ENCODE peak calls at places on chromosome 14, in seven cellular contexts. P is activated T-cell treated with anti-CD3 and anti-CD28 coated beads for 1 hour, D is transverse colon, I is EH, T is sciatic nerve, Q is kidney glomerular epithelial cell, A is dermis microvascular lymphatic vessel endothelial cell. W is an unnamed sample.

GRCh38 chr14:95540236-95540635 is 5.4 kb downstream of the GLRX5 start:
- DNase-seq in A (no peak), Q (no peak), P (no peak), D (no peak), I (no peak), T (no peak), W (no peak)

GRCh38 chr14:105999361-106000028 is 473.1 kb downstream of the TMEM121 start:
- DNase-seq in Q (no peak), P (no peak), D (peak), T (peak), I (no peak), A (peak), W (peak)

GRCh38 chr14:103014466-103015319 is 42.7 kb downstream of the CDC42BPB start:
- DNase-seq in I (peak), A (peak), P (no peak), D (no peak), T (peak), Q (no peak), W (peak)

GRCh38 chr14:23076785-23077408 is 18.0 kb downstream of the ACIN1 start:
- DNase-seq in A (peak), T (no peak), I (peak), Q (no peak), D (no peak), P (no peak), W (peak)

GRCh38 chr14:77128414-77128891 is 13.1 kb downstream of the ZDHHC22 start:
- DNase-seq in A (no peak), T (no peak), D (no peak), Q (peak), P (no peak), I (no peak), W (peak)

GRCh38 chr14:50395448-50395847 is 1.2 kb downstream of the CDKL1 start:
- DNase-seq in I (peak), D (peak), A (no peak), Q (no peak), P (no peak), T (no peak), W (peak)

GRCh38 chr14:44370727-44371126 is 136.4 kb downstream of the FSCB start:
- DNase-seq in Q (no peak), I (no peak), D (no peak), P (no peak), A (no peak), T (no peak), W (no peak)

GRCh38 chr14:83467811-83468210 is 1934.2 kb upstream of the SEL1L start:
- DNase-seq in T (no peak), P (no peak), D (no peak), I (peak), A (no peak), Q (no peak), W (no peak)

GRCh38 chr14:52267501-52268190 is at the start of gene PTGDR:
- DNase-seq in Q (no peak), D (peak), T (no peak), I (no peak), P (no peak), A (no peak), W (peak)

GRCh38 chr14:74425525-74426201 is 347 bp downstream of the SYNDIG1L start:
- DNase-seq in P (peak), T (no peak), A (peak), I (peak), Q (no peak), D (peak), W (peak)

GRCh38 chr14:68392393-68393085 is 400.3 kb downstream of the ZFP36L1 start:
- DNase-seq in T (peak), Q (no peak), I (peak), P (no peak), A (no peak), D (peak), W (no peak)

GRCh38 chr14:92984896-92985295 is 61.9 kb downstream of the CHGA start:
- DNase-seq in I (no peak), Q (no peak), T (no peak), A (no peak), P (no peak), D (no peak), W (no peak)

GRCh38 chr14:90796319-90796718 is 19.9 kb downstream of the TTC7B start:
- DNase-seq in T (no peak), Q (no peak), D (no peak), P (no peak), I (no peak), A (no peak), W (peak)

GRCh38 chr14:70382556-70382955 is 23.1 kb upstream of the COX16 start:
- DNase-seq in I (no peak), D (no peak), T (no peak), P (no peak), A (no peak), Q (no peak), W (no peak)

GRCh38 chr14:50308363-50308762 is 3.7 kb downstream of the L2HGDH start:
- DNase-seq in I (peak), Q (no peak), P (no peak), T (no peak), D (no peak), A (no peak), W (peak)

GRCh38 chr14:29637406-29637805 is 290.2 kb downstream of the PRKD1 start:
- DNase-seq in I (peak), P (no peak), Q (peak), D (no peak), A (peak), T (peak), W (peak)

GRCh38 chr14:68245146-68246073 is 425.8 kb downstream of the RAD51B start:
- DNase-seq in Q (no peak), P (no peak), T (no peak), A (no peak), I (no peak), D (no peak), W (no peak)

GRCh38 chr14:31207287-31207745 is 277 bp downstream of the HECTD1 start:
- DNase-seq in P (no peak), A (no peak), T (no peak), D (no peak), Q (peak), I (no peak), W (no peak)

GRCh38 chr14:104827173-104828055 is 26.5 kb downstream of the ZBTB42 start:
- DNase-seq in I (peak), Q (peak), D (peak), A (peak), P (peak), T (peak), W (peak)

GRCh38 chr14:64061115-64061514 is 208.3 kb downstream of the SYNE2 start:
- DNase-seq in T (no peak), Q (no peak), D (no peak), P (no peak), A (no peak), I (no peak), W (no peak)

W was measured in kidney tubule cell.